ENCODE peak calls at places on chromosome 10, in eight cellular contexts. One of them, this sample, is unnamed.
A peak's percentile ranks its signal among the peaks of the same experiment; 100 is the strongest.

GRCh38 chr10:16192337-16192736 is 244.5 kb upstream of the PTER start:
- DNase-seq in lung: no peak
- DNase-seq in tibial nerve: no peak
- DNase-seq in transverse colon: no peak
- DNase-seq in A549: no peak
- DNase-seq in esophagus muscularis mucosa: peak; percentile 64
- DNase-seq in neuronal stem cell: no peak
- DNase-seq in A673: no peak
- DNase-seq in this sample: no peak

GRCh38 chr10:46540412-46541016 is 15.9 kb downstream of the GPRIN2 start:
- DNase-seq in lung: no peak
- DNase-seq in tibial nerve: no peak
- DNase-seq in transverse colon: peak; percentile 15
- DNase-seq in A549: no peak
- DNase-seq in esophagus muscularis mucosa: no peak
- DNase-seq in neuronal stem cell: no peak
- DNase-seq in A673: no peak
- DNase-seq in this sample: peak; percentile 37

GRCh38 chr10:6610647-6611046 is 30.6 kb upstream of the PRKCQ start:
- DNase-seq in lung: no peak
- DNase-seq in tibial nerve: no peak
- DNase-seq in transverse colon: no peak
- DNase-seq in A549: no peak
- DNase-seq in esophagus muscularis mucosa: no peak
- DNase-seq in neuronal stem cell: no peak
- DNase-seq in A673: no peak
- DNase-seq in this sample: no peak

GRCh38 chr10:77911535-77912123 is 14.9 kb downstream of the DLG5 start:
- DNase-seq in lung: no peak
- DNase-seq in tibial nerve: no peak
- DNase-seq in transverse colon: no peak
- DNase-seq in A549: peak; percentile 93
- DNase-seq in esophagus muscularis mucosa: no peak
- DNase-seq in neuronal stem cell: no peak
- DNase-seq in A673: no peak
- DNase-seq in this sample: no peak

GRCh38 chr10:8051109-8051781 is 3.2 kb upstream of the GATA3 start:
- DNase-seq in lung: no peak
- DNase-seq in tibial nerve: no peak
- DNase-seq in transverse colon: no peak
- DNase-seq in A549: no peak
- DNase-seq in esophagus muscularis mucosa: no peak
- DNase-seq in neuronal stem cell: peak; percentile 38
- DNase-seq in A673: no peak
- DNase-seq in this sample: no peak

GRCh38 chr10:77532068-77532467 is 105.5 kb downstream of the KCNMA1 start:
- DNase-seq in lung: no peak
- DNase-seq in tibial nerve: no peak
- DNase-seq in transverse colon: no peak
- DNase-seq in A549: no peak
- DNase-seq in esophagus muscularis mucosa: no peak
- DNase-seq in neuronal stem cell: no peak
- DNase-seq in A673: no peak
- DNase-seq in this sample: no peak

GRCh38 chr10:119859422-119860258 is 13.0 kb downstream of the MCMBP start:
- DNase-seq in lung: no peak
- DNase-seq in tibial nerve: no peak
- DNase-seq in transverse colon: no peak
- DNase-seq in A549: peak; percentile 47
- DNase-seq in esophagus muscularis mucosa: no peak
- DNase-seq in neuronal stem cell: peak; percentile 24
- DNase-seq in A673: peak; percentile 53
- DNase-seq in this sample: no peak

GRCh38 chr10:72846225-72846624 is 47.3 kb upstream of the OIT3 start:
- DNase-seq in lung: no peak
- DNase-seq in tibial nerve: no peak
- DNase-seq in transverse colon: no peak
- DNase-seq in A549: peak; percentile 64
- DNase-seq in esophagus muscularis mucosa: no peak
- DNase-seq in neuronal stem cell: no peak
- DNase-seq in A673: no peak
- DNase-seq in this sample: no peak

GRCh38 chr10:62082270-62082669 is 180.8 kb downstream of the ARID5B start:
- DNase-seq in lung: no peak
- DNase-seq in tibial nerve: no peak
- DNase-seq in transverse colon: no peak
- DNase-seq in A549: no peak
- DNase-seq in esophagus muscularis mucosa: no peak
- DNase-seq in neuronal stem cell: no peak
- DNase-seq in A673: no peak
- DNase-seq in this sample: no peak
- H3K4me3 ChIP-seq in lung: no peak overlapping the region
- H3K4me3 ChIP-seq in tibial nerve: no peak overlapping the region
- H3K4me3 ChIP-seq in transverse colon: no peak overlapping the region
- H3K4me3 ChIP-seq in A549: no peak overlapping the region
- H3K4me3 ChIP-seq in esophagus muscularis mucosa: no peak overlapping the region
- H3K4me3 ChIP-seq in neuronal stem cell: no peak overlapping the region
- H3K4me3 ChIP-seq in A673: peak overlapping the region; percentile 17
- H3K4me3 ChIP-seq in this sample: no peak overlapping the region

DNA sequence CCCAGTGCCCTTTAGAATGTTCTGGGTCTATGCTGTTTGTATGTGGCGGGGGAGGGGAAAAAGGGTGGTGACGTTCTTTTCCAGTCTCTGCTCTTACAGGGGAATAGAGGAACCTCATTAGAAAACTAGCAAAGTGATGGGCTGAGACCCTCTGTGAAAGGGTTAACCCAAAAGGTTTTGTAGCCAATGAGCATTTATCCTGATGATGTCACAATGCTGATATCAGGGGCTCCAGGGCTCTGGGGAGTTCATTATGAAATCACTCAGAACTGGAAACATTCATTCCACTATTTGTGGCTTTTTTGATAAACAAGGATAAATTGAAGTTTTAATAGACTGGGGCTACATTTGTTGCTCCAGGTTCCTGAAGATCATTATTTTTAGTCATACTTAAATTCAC is 71.7 kb downstream of the ARID5B start:
- DNase-seq in lung: no peak
- DNase-seq in tibial nerve: no peak
- DNase-seq in transverse colon: no peak
- DNase-seq in A549: no peak
- DNase-seq in esophagus muscularis mucosa: no peak
- DNase-seq in neuronal stem cell: no peak
- DNase-seq in A673: peak; percentile 41
- DNase-seq in this sample: no peak
- H3K4me1 ChIP-seq in lung: no peaks in the 10 kb centered on the region
- H3K4me1 ChIP-seq in tibial nerve: peaks cover 4% of the 10 kb centered on the region
- H3K4me1 ChIP-seq in transverse colon: peaks cover 45% of the 10 kb centered on the region
- H3K4me1 ChIP-seq in A549: peaks cover 24% of the 10 kb centered on the region
- H3K4me1 ChIP-seq in esophagus muscularis mucosa: peaks cover 64% of the 10 kb centered on the region
- H3K4me1 ChIP-seq in neuronal stem cell: no peaks in the 10 kb centered on the region
- H3K4me1 ChIP-seq in A673: peaks cover 74% of the 10 kb centered on the region
- H3K4me1 ChIP-seq in this sample: peaks cover 13% of the 10 kb centered on the region

GRCh38 chr10:86970152-86970886 is 2.0 kb downstream of the ADIRF start:
- DNase-seq in lung: peak; percentile 76
- DNase-seq in tibial nerve: peak; percentile 89
- DNase-seq in transverse colon: peak; percentile 68
- DNase-seq in A549: no peak
- DNase-seq in esophagus muscularis mucosa: peak; percentile 94
- DNase-seq in neuronal stem cell: no peak
- DNase-seq in A673: no peak
- DNase-seq in this sample: peak; percentile 83
- H3K4me3 ChIP-seq in lung: peak overlapping the region; percentile 53
- H3K4me3 ChIP-seq in tibial nerve: peak overlapping the region; percentile 81
- H3K4me3 ChIP-seq in transverse colon: peak overlapping the region; percentile 48
- H3K4me3 ChIP-seq in A549: peak overlapping the region; percentile 59
- H3K4me3 ChIP-seq in esophagus muscularis mucosa: peak overlapping the region; percentile 78
- H3K4me3 ChIP-seq in neuronal stem cell: no peak overlapping the region
- H3K4me3 ChIP-seq in A673: peak overlapping the region; percentile 49
- H3K4me3 ChIP-seq in this sample: peak overlapping the region; percentile 9

GRCh38 chr10:133391761-133392518 is 2.0 kb upstream of the MTG1 start:
- DNase-seq in lung: no peak
- DNase-seq in tibial nerve: no peak
- DNase-seq in transverse colon: no peak
- DNase-seq in A549: no peak
- DNase-seq in esophagus muscularis mucosa: no peak
- DNase-seq in neuronal stem cell: no peak
- DNase-seq in A673: no peak
- DNase-seq in this sample: peak; percentile 53

GRCh38 chr10:133396035-133396624 is 2.2 kb downstream of the MTG1 start:
- DNase-seq in lung: no peak
- DNase-seq in tibial nerve: no peak
- DNase-seq in transverse colon: no peak
- DNase-seq in A549: no peak
- DNase-seq in esophagus muscularis mucosa: no peak
- DNase-seq in neuronal stem cell: no peak
- DNase-seq in A673: no peak
- DNase-seq in this sample: no peak

GRCh38 chr10:133394064-133394663 is at the start of gene MTG1:
- DNase-seq in lung: peak; percentile 95
- DNase-seq in tibial nerve: peak; percentile 74
- DNase-seq in transverse colon: peak; percentile 97
- DNase-seq in A549: peak; percentile 93
- DNase-seq in esophagus muscularis mucosa: peak; percentile 96
- DNase-seq in neuronal stem cell: peak; percentile 93
- DNase-seq in A673: peak; percentile 96
- DNase-seq in this sample: peak; percentile 94

GRCh38 chr10:133393401-133394063 is 425 bp upstream of the MTG1 start:
- DNase-seq in lung: no peak
- DNase-seq in tibial nerve: no peak
- DNase-seq in transverse colon: no peak
- DNase-seq in A549: no peak
- DNase-seq in esophagus muscularis mucosa: no peak
- DNase-seq in neuronal stem cell: peak; percentile 8
- DNase-seq in A673: no peak
- DNase-seq in this sample: no peak

GRCh38 chr10:133394801-133395221 is 854 bp downstream of the MTG1 start:
- DNase-seq in lung: no peak
- DNase-seq in tibial nerve: no peak
- DNase-seq in transverse colon: no peak
- DNase-seq in A549: no peak
- DNase-seq in esophagus muscularis mucosa: no peak
- DNase-seq in neuronal stem cell: no peak
- DNase-seq in A673: no peak
- DNase-seq in this sample: peak; percentile 50
- H3K4me1 ChIP-seq in lung: peaks cover 8% of the 10 kb centered on the region
- H3K4me1 ChIP-seq in tibial nerve: no peaks in the 10 kb centered on the region
- H3K4me1 ChIP-seq in transverse colon: peaks cover 6% of the 10 kb centered on the region
- H3K4me1 ChIP-seq in A549: peaks cover 14% of the 10 kb centered on the region
- H3K4me1 ChIP-seq in esophagus muscularis mucosa: peaks cover 15% of the 10 kb centered on the region
- H3K4me1 ChIP-seq in neuronal stem cell: no peaks in the 10 kb centered on the region
- H3K4me1 ChIP-seq in A673: peaks cover 4% of the 10 kb centered on the region
- H3K4me1 ChIP-seq in this sample: peaks cover 4% of the 10 kb centered on the region

DNA sequence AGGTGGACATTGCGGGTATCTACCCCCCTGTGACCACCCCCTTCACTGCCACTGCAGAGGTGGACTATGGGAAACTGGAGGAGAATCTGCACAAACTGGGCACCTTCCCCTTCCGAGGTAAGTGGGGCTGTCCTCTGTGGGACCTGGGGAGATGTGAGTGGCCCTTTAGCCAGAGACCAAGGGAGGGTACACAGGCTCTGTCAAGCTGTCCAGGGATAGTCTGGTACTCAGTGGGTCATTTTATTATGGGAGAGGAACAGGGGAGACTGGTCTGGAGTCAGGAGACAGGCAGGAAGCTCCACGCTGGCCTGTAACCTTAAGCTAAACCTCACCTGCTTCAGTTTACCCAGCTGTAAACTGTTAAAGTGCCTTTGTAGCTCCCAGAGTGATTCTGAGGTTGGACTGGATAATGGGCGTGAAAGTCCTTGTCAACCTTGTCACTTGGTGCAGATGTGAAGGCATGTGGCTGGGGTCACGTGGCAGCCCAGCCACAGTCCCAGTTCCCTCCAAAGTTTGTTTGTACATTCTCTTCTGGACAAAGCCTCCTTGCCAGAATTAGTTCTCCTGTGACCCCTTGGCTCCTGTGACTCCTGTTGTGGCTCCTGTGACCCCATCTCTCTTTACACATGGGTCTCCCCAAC is 729 bp downstream of the HOGA1 start:
- DNase-seq in lung: no peak
- DNase-seq in tibial nerve: no peak
- DNase-seq in transverse colon: no peak
- DNase-seq in A549: no peak
- DNase-seq in esophagus muscularis mucosa: no peak
- DNase-seq in neuronal stem cell: no peak
- DNase-seq in A673: no peak
- DNase-seq in this sample: no peak
- H3K4me3 ChIP-seq in lung: no peak overlapping the region
- H3K4me3 ChIP-seq in tibial nerve: no peak overlapping the region
- H3K4me3 ChIP-seq in transverse colon: no peak overlapping the region
- H3K4me3 ChIP-seq in A549: peak overlapping the region; percentile 19
- H3K4me3 ChIP-seq in esophagus muscularis mucosa: no peak overlapping the region
- H3K4me3 ChIP-seq in neuronal stem cell: no peak overlapping the region
- H3K4me3 ChIP-seq in A673: no peak overlapping the region
- H3K4me3 ChIP-seq in this sample: no peak overlapping the region

GRCh38 chr10:63708421-63708820 is 187.2 kb downstream of the REEP3 start:
- DNase-seq in lung: no peak
- DNase-seq in tibial nerve: no peak
- DNase-seq in transverse colon: no peak
- DNase-seq in A549: no peak
- DNase-seq in esophagus muscularis mucosa: no peak
- DNase-seq in neuronal stem cell: no peak
- DNase-seq in A673: no peak
- DNase-seq in this sample: no peak

GRCh38 chr10:63710703-63711102 is 189.5 kb downstream of the REEP3 start:
- DNase-seq in lung: no peak
- DNase-seq in tibial nerve: no peak
- DNase-seq in transverse colon: no peak
- DNase-seq in A549: no peak
- DNase-seq in esophagus muscularis mucosa: no peak
- DNase-seq in neuronal stem cell: no peak
- DNase-seq in A673: no peak
- DNase-seq in this sample: no peak

GRCh38 chr10:63711361-63711760 is 190.2 kb downstream of the REEP3 start:
- DNase-seq in lung: no peak
- DNase-seq in tibial nerve: no peak
- DNase-seq in transverse colon: no peak
- DNase-seq in A549: no peak
- DNase-seq in esophagus muscularis mucosa: no peak
- DNase-seq in neuronal stem cell: no peak
- DNase-seq in A673: no peak
- DNase-seq in this sample: no peak

GRCh38 chr10:63703740-63704345 is 182.6 kb downstream of the REEP3 start:
- DNase-seq in lung: no peak
- DNase-seq in tibial nerve: no peak
- DNase-seq in transverse colon: no peak
- DNase-seq in A549: no peak
- DNase-seq in esophagus muscularis mucosa: no peak
- DNase-seq in neuronal stem cell: no peak
- DNase-seq in A673: no peak
- DNase-seq in this sample: no peak

DNA sequence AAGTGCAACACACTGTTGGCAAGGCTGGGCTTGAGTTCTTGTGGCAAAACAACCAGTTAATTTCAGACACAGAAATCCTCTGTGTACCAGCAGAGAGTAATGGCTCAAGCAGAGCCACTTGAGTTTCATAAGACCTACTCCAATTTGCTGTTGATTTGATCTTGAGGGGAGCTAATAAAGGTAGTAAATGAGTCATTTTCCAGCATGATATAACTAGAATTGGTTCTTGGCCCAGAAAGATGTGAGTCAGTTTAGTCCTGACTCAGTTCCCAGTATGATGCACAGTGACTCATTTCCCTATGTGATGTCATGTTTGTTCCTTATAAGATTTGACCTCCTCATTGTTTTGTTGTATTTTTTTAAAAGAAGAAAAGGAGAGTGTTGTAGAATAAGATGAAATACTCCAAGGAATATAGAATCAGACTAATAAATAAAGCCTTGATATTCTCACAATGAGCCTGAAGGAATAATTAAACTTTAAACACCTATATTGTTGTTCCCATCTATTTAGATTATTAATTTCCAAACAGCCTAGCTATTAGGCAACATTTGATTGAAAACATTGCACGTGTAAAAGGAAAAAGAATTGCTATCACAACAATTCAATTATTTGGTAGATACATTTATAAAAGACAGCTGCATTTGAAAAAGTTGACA is 186.2 kb downstream of the REEP3 start:
- DNase-seq in lung: peak; percentile 43
- DNase-seq in tibial nerve: peak; percentile 71
- DNase-seq in transverse colon: no peak
- DNase-seq in A549: peak; percentile 91
- DNase-seq in esophagus muscularis mucosa: no peak
- DNase-seq in neuronal stem cell: no peak
- DNase-seq in A673: peak; percentile 93
- DNase-seq in this sample: no peak
- H3K4me1 ChIP-seq in lung: peaks cover 16% of the 10 kb centered on the region
- H3K4me1 ChIP-seq in tibial nerve: no peaks in the 10 kb centered on the region
- H3K4me1 ChIP-seq in transverse colon: peaks cover 18% of the 10 kb centered on the region
- H3K4me1 ChIP-seq in A549: peaks cover 45% of the 10 kb centered on the region
- H3K4me1 ChIP-seq in esophagus muscularis mucosa: peaks cover 35% of the 10 kb centered on the region
- H3K4me1 ChIP-seq in neuronal stem cell: peaks cover 3% of the 10 kb centered on the region
- H3K4me1 ChIP-seq in A673: peaks cover 47% of the 10 kb centered on the region
- H3K4me1 ChIP-seq in this sample: peaks cover 16% of the 10 kb centered on the region

This sample was measured in mucosa of descending colon.